ENCODE peak calls at places on chromosome 2, in seven cellular contexts. One of them, this sample, is unnamed.

GRCh38 chr2:217918220-217919024 is 84.4 kb downstream of the TNS1 start:
- DNase-seq in ovary: peak; percentile 63
- DNase-seq in bronchial epithelial cell: no peak
- DNase-seq in osteoblast: peak; percentile 76
- DNase-seq in brain microvascular endothelial cell: no peak
- DNase-seq in progenitor cell of endocrine pancreas: no peak
- DNase-seq in astrocyte of the spinal cord: peak; percentile 39
- DNase-seq in this sample: no peak

GRCh38 chr2:171316220-171316619 is 117.6 kb downstream of the METTL8 start:
- DNase-seq in osteoblast: no peak
- DNase-seq in brain microvascular endothelial cell: no peak
- DNase-seq in progenitor cell of endocrine pancreas: no peak
- DNase-seq in astrocyte of the spinal cord: peak; percentile 15
- DNase-seq in ovary: no peak
- DNase-seq in bronchial epithelial cell: peak; percentile 5
- DNase-seq in this sample: no peak

GRCh38 chr2:152558174-152559091 is 158.8 kb downstream of the PRPF40A start:
- DNase-seq in astrocyte of the spinal cord: peak; percentile 95
- DNase-seq in progenitor cell of endocrine pancreas: no peak
- DNase-seq in ovary: no peak
- DNase-seq in bronchial epithelial cell: no peak
- DNase-seq in osteoblast: no peak
- DNase-seq in brain microvascular endothelial cell: peak; percentile 79
- DNase-seq in this sample: no peak

GRCh38 chr2:117921520-117921919 is 92.3 kb downstream of the CCDC93 start:
- DNase-seq in ovary: no peak
- DNase-seq in astrocyte of the spinal cord: no peak
- DNase-seq in brain microvascular endothelial cell: no peak
- DNase-seq in osteoblast: no peak
- DNase-seq in progenitor cell of endocrine pancreas: no peak
- DNase-seq in bronchial epithelial cell: no peak
- DNase-seq in this sample: no peak

GRCh38 chr2:114373591-114373990 is 68.8 kb upstream of the DPP10 start:
- DNase-seq in progenitor cell of endocrine pancreas: no peak
- DNase-seq in brain microvascular endothelial cell: no peak
- DNase-seq in ovary: no peak
- DNase-seq in osteoblast: no peak
- DNase-seq in bronchial epithelial cell: no peak
- DNase-seq in astrocyte of the spinal cord: no peak
- DNase-seq in this sample: no peak

GRCh38 chr2:48207201-48207641 is 300.9 kb upstream of the FBXO11 start:
- DNase-seq in ovary: no peak
- DNase-seq in brain microvascular endothelial cell: no peak
- DNase-seq in astrocyte of the spinal cord: no peak
- DNase-seq in osteoblast: no peak
- DNase-seq in progenitor cell of endocrine pancreas: no peak
- DNase-seq in bronchial epithelial cell: no peak
- DNase-seq in this sample: no peak

GRCh38 chr2:33497177-33497787 is 20.8 kb downstream of the RASGRP3 start:
- DNase-seq in brain microvascular endothelial cell: no peak
- DNase-seq in progenitor cell of endocrine pancreas: no peak
- DNase-seq in osteoblast: no peak
- DNase-seq in bronchial epithelial cell: no peak
- DNase-seq in astrocyte of the spinal cord: no peak
- DNase-seq in ovary: no peak
- DNase-seq in this sample: peak; percentile 39

GRCh38 chr2:111052621-111053020 is 68.1 kb upstream of the BCL2L11 start:
- DNase-seq in progenitor cell of endocrine pancreas: no peak
- DNase-seq in ovary: no peak
- DNase-seq in brain microvascular endothelial cell: no peak
- DNase-seq in astrocyte of the spinal cord: no peak
- DNase-seq in osteoblast: peak; percentile 38
- DNase-seq in bronchial epithelial cell: no peak
- DNase-seq in this sample: no peak

GRCh38 chr2:39494784-39495251 is 57.7 kb upstream of the MAP4K3 start:
- DNase-seq in ovary: no peak
- DNase-seq in bronchial epithelial cell: peak; percentile 92
- DNase-seq in astrocyte of the spinal cord: peak; percentile 93
- DNase-seq in osteoblast: peak; percentile 85
- DNase-seq in progenitor cell of endocrine pancreas: no peak
- DNase-seq in brain microvascular endothelial cell: peak; percentile 98
- DNase-seq in this sample: peak; percentile 28

GRCh38 chr2:95053543-95053942 is 28.0 kb downstream of the MAL start:
- DNase-seq in ovary: no peak
- DNase-seq in osteoblast: no peak
- DNase-seq in astrocyte of the spinal cord: no peak
- DNase-seq in bronchial epithelial cell: no peak
- DNase-seq in brain microvascular endothelial cell: no peak
- DNase-seq in progenitor cell of endocrine pancreas: no peak
- DNase-seq in this sample: no peak

GRCh38 chr2:213932-214693 is 49.7 kb downstream of the SH3YL1 start:
- DNase-seq in osteoblast: no peak
- DNase-seq in progenitor cell of endocrine pancreas: no peak
- DNase-seq in brain microvascular endothelial cell: no peak
- DNase-seq in ovary: no peak
- DNase-seq in bronchial epithelial cell: no peak
- DNase-seq in astrocyte of the spinal cord: no peak
- DNase-seq in this sample: no peak

GRCh38 chr2:8606649-8607550 is 75.0 kb upstream of the ID2 start:
- DNase-seq in ovary: no peak
- DNase-seq in bronchial epithelial cell: no peak
- DNase-seq in osteoblast: peak; percentile 22
- DNase-seq in astrocyte of the spinal cord: no peak
- DNase-seq in progenitor cell of endocrine pancreas: no peak
- DNase-seq in brain microvascular endothelial cell: no peak
- DNase-seq in this sample: no peak

GRCh38 chr2:100107911-100108647 is 34.3 kb downstream of the AFF3 start:
- DNase-seq in brain microvascular endothelial cell: no peak
- DNase-seq in bronchial epithelial cell: no peak
- DNase-seq in progenitor cell of endocrine pancreas: no peak
- DNase-seq in ovary: no peak
- DNase-seq in astrocyte of the spinal cord: no peak
- DNase-seq in osteoblast: no peak
- DNase-seq in this sample: no peak

GRCh38 chr2:10486601-10487079 is 38.5 kb upstream of the ODC1 start:
- DNase-seq in osteoblast: no peak
- DNase-seq in bronchial epithelial cell: no peak
- DNase-seq in brain microvascular endothelial cell: no peak
- DNase-seq in ovary: no peak
- DNase-seq in progenitor cell of endocrine pancreas: no peak
- DNase-seq in astrocyte of the spinal cord: no peak
- DNase-seq in this sample: no peak

GRCh38 chr2:18518116-18519111 is 42.0 kb downstream of the RDH14 start:
- DNase-seq in progenitor cell of endocrine pancreas: no peak
- DNase-seq in ovary: no peak
- DNase-seq in brain microvascular endothelial cell: peak; percentile 55
- DNase-seq in bronchial epithelial cell: peak; percentile 17
- DNase-seq in osteoblast: peak; percentile 68
- DNase-seq in astrocyte of the spinal cord: peak; percentile 73
- DNase-seq in this sample: no peak

GRCh38 chr2:199431748-199432213 is 26.0 kb downstream of the SATB2 start:
- DNase-seq in osteoblast: no peak
- DNase-seq in ovary: no peak
- DNase-seq in bronchial epithelial cell: no peak
- DNase-seq in astrocyte of the spinal cord: peak; percentile 76
- DNase-seq in brain microvascular endothelial cell: peak; percentile 52
- DNase-seq in progenitor cell of endocrine pancreas: no peak
- DNase-seq in this sample: no peak

GRCh38 chr2:36318547-36318946 is 37.0 kb upstream of the CRIM1 start:
- DNase-seq in astrocyte of the spinal cord: no peak
- DNase-seq in brain microvascular endothelial cell: no peak
- DNase-seq in osteoblast: peak; percentile 27
- DNase-seq in ovary: no peak
- DNase-seq in progenitor cell of endocrine pancreas: no peak
- DNase-seq in bronchial epithelial cell: peak; percentile 29
- DNase-seq in this sample: no peak

GRCh38 chr2:201006704-201007103 is 43.2 kb upstream of the ORC2 start:
- DNase-seq in ovary: no peak
- DNase-seq in osteoblast: no peak
- DNase-seq in bronchial epithelial cell: no peak
- DNase-seq in astrocyte of the spinal cord: no peak
- DNase-seq in progenitor cell of endocrine pancreas: no peak
- DNase-seq in brain microvascular endothelial cell: no peak
- DNase-seq in this sample: no peak

GRCh38 chr2:223093436-223093839 is 41.4 kb downstream of the KCNE4 start:
- DNase-seq in brain microvascular endothelial cell: peak; percentile 65
- DNase-seq in progenitor cell of endocrine pancreas: no peak
- DNase-seq in osteoblast: no peak
- DNase-seq in bronchial epithelial cell: no peak
- DNase-seq in ovary: peak; percentile 45
- DNase-seq in astrocyte of the spinal cord: peak; percentile 86
- DNase-seq in this sample: no peak

GRCh38 chr2:225091336-225091735 is 49.1 kb upstream of the DOCK10 start:
- DNase-seq in brain microvascular endothelial cell: peak; percentile 95
- DNase-seq in bronchial epithelial cell: peak; percentile 97
- DNase-seq in astrocyte of the spinal cord: peak; percentile 92
- DNase-seq in ovary: no peak
- DNase-seq in osteoblast: peak; percentile 77
- DNase-seq in progenitor cell of endocrine pancreas: no peak
- DNase-seq in this sample: no peak

GRCh38 chr2:238061310-238062202 is 755 bp downstream of the SCLY start:
- DNase-seq in osteoblast: peak; percentile 88
- DNase-seq in bronchial epithelial cell: peak; percentile 33
- DNase-seq in brain microvascular endothelial cell: peak; percentile 25
- DNase-seq in progenitor cell of endocrine pancreas: no peak
- DNase-seq in astrocyte of the spinal cord: peak; percentile 38
- DNase-seq in ovary: peak; percentile 29
- DNase-seq in this sample: peak; percentile 42

GRCh38 chr2:241762933-241763369 is 13.7 kb upstream of the GAL3ST2 start:
- DNase-seq in brain microvascular endothelial cell: no peak
- DNase-seq in progenitor cell of endocrine pancreas: no peak
- DNase-seq in osteoblast: peak; percentile 68
- DNase-seq in ovary: no peak
- DNase-seq in bronchial epithelial cell: no peak
- DNase-seq in astrocyte of the spinal cord: no peak
- DNase-seq in this sample: no peak

GRCh38 chr2:173456960-173457359 is 102.3 kb downstream of the CDCA7 start:
- DNase-seq in bronchial epithelial cell: no peak
- DNase-seq in ovary: no peak
- DNase-seq in progenitor cell of endocrine pancreas: no peak
- DNase-seq in osteoblast: no peak
- DNase-seq in astrocyte of the spinal cord: no peak
- DNase-seq in brain microvascular endothelial cell: no peak
- DNase-seq in this sample: no peak

GRCh38 chr2:175187378-175187777 is 5.9 kb upstream of the ATP5MC3 start:
- DNase-seq in progenitor cell of endocrine pancreas: no peak
- DNase-seq in bronchial epithelial cell: peak; percentile 45
- DNase-seq in brain microvascular endothelial cell: no peak
- DNase-seq in osteoblast: no peak
- DNase-seq in ovary: no peak
- DNase-seq in astrocyte of the spinal cord: peak; percentile 17
- DNase-seq in this sample: peak; percentile 26
- TF ChIP-seq CTCF in progenitor cell of endocrine pancreas: peak; percentile 20
- TF ChIP-seq CTCF in bronchial epithelial cell: peak; percentile 38
- TF ChIP-seq CTCF in brain microvascular endothelial cell: peak; percentile 58
- TF ChIP-seq CTCF in osteoblast: peak; percentile 45
- TF ChIP-seq CTCF in ovary: no peak
- TF ChIP-seq CTCF in astrocyte of the spinal cord: peak; percentile 35
- TF ChIP-seq CTCF in this sample: peak; percentile 9

DNA sequence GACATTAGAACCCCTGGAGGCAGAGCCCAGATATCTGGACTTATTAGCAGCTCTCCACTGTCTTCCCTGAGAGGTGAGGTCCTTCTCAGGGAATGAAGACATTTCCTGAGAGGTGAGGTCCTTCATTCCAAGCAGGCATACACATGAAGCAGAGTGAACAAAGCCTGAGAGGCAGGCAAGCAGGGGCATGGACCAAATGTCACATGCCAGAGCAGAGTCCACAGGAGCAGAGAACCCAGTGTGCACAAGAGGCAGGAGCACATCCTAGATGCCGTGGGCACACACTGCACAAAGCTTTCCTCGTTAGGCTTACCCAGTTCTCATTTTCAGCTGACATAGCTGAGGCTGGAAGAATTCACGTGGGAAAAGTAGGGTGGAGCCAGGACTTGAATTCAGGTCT is 759.9 kb upstream of the HS6ST1 start:
- DNase-seq in osteoblast: no peak
- DNase-seq in bronchial epithelial cell: peak; percentile 95
- DNase-seq in progenitor cell of endocrine pancreas: no peak
- DNase-seq in ovary: no peak
- DNase-seq in brain microvascular endothelial cell: no peak
- DNase-seq in astrocyte of the spinal cord: no peak
- DNase-seq in this sample: no peak
- TF ChIP-seq CTCF in osteoblast: no peak
- TF ChIP-seq CTCF in bronchial epithelial cell: peak; percentile 5
- TF ChIP-seq CTCF in progenitor cell of endocrine pancreas: no peak
- TF ChIP-seq CTCF in ovary: no peak
- TF ChIP-seq CTCF in brain microvascular endothelial cell: no peak
- TF ChIP-seq CTCF in astrocyte of the spinal cord: no peak
- TF ChIP-seq CTCF in this sample: no peak

GRCh38 chr2:70906439-70907018 is 29.2 kb upstream of the ATP6V1B1 start:
- DNase-seq in brain microvascular endothelial cell: no peak
- DNase-seq in osteoblast: no peak
- DNase-seq in bronchial epithelial cell: no peak
- DNase-seq in progenitor cell of endocrine pancreas: no peak
- DNase-seq in ovary: no peak
- DNase-seq in astrocyte of the spinal cord: no peak
- DNase-seq in this sample: no peak
- TF ChIP-seq CTCF in brain microvascular endothelial cell: no peak
- TF ChIP-seq CTCF in osteoblast: no peak
- TF ChIP-seq CTCF in bronchial epithelial cell: no peak
- TF ChIP-seq CTCF in progenitor cell of endocrine pancreas: no peak
- TF ChIP-seq CTCF in ovary: no peak
- TF ChIP-seq CTCF in astrocyte of the spinal cord: no peak
- TF ChIP-seq CTCF in this sample: no peak

DNA sequence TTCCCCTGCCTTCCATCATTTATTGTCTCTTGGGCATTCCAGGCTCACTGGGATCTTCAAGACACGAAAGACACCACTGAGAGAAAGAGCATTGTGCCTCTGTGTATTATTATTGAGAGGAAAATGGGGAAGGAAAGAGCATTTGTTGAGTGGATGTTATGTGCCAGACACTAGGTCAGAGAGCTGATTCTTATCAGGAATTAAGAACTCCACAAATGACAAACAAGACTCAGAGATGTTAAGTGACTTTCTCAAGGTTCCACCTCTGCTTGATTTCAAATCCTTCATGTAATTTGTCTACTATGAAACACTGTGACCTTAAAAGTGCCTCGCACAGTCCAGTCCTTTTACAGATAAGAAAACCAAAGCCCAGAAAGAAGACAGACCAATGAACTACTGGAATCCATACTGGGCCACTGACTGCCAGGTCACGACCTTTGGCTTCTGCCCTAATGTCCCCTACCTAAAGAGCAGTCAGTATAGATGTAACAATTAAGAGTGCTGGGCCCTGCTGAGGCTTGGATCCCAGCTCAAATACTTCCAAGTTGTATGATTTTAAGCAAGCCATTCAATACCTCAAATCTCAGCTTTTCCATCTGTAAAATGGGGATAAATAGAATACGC is 11.1 kb downstream of the KLF7 start:
- DNase-seq in ovary: no peak
- DNase-seq in progenitor cell of endocrine pancreas: no peak
- DNase-seq in astrocyte of the spinal cord: no peak
- DNase-seq in brain microvascular endothelial cell: no peak
- DNase-seq in bronchial epithelial cell: no peak
- DNase-seq in osteoblast: no peak
- DNase-seq in this sample: no peak
- TF ChIP-seq CTCF in ovary: no peak
- TF ChIP-seq CTCF in progenitor cell of endocrine pancreas: no peak
- TF ChIP-seq CTCF in astrocyte of the spinal cord: no peak
- TF ChIP-seq CTCF in brain microvascular endothelial cell: no peak
- TF ChIP-seq CTCF in bronchial epithelial cell: no peak
- TF ChIP-seq CTCF in osteoblast: no peak
- TF ChIP-seq CTCF in this sample: no peak